ENCODE peak calls at places on chromosomes 1 and 21, in four cellular contexts. R is K562, V is GM12878, B is IMR-90. U is an unnamed sample.

GRCh38 chr1:205507896-205508714 is 3.6 kb downstream of the CDK18 start:
- DNase-seq in R (no peak), V (no peak), B (no peak), U (no peak)

GRCh38 chr1:67149179-67149770 is 14.5 kb upstream of the C1orf141 start:
- DNase-seq in R (peak; percentile 73), V (peak; percentile 45), B (peak; percentile 82), U (peak; percentile 74)

GRCh38 chr1:118340928-118341905 is 156.2 kb upstream of the SPAG17 start:
- DNase-seq in R (no peak), V (no peak), B (no peak), U (no peak)

GRCh38 chr21:38136201-38136600 is 120.6 kb upstream of the KCNJ15 start:
- DNase-seq in R (no peak), V (no peak), B (peak; percentile 6), U (no peak)

GRCh38 chr1:110487676-110488075 is 31.3 kb downstream of the KCNA10 start:
- DNase-seq in R (no peak), V (no peak), B (peak; percentile 18), U (no peak)

GRCh38 chr21:25626752-25627151 is 12.3 kb upstream of the JAM2 start:
- DNase-seq in R (no peak), V (no peak), B (no peak), U (no peak)

GRCh38 chr21:42203936-42204335 is 15.0 kb upstream of the ABCG1 start:
- DNase-seq in R (no peak), V (no peak), B (no peak), U (peak; percentile 38)

GRCh38 chr1:95388041-95388440 is 154.0 kb downstream of the RWDD3 start:
- DNase-seq in R (no peak), V (no peak), B (no peak), U (no peak)

GRCh38 chr1:110634455-110635281 is 28.5 kb upstream of the KCNA2 start:
- DNase-seq in R (no peak), V (peak; percentile 90), B (peak; percentile 76), U (no peak)

GRCh38 chr1:63819795-63820194 is 46.0 kb downstream of the ROR1 start:
- DNase-seq in R (no peak), V (no peak), B (no peak), U (no peak)

GRCh38 chr1:196361112-196361714 is 247.0 kb downstream of the KCNT2 start:
- DNase-seq in R (no peak), V (no peak), B (peak; percentile 18), U (no peak)

GRCh38 chr1:178412400-178412770 is 84.4 kb downstream of the CLEC20A start:
- DNase-seq in R (no peak), V (no peak), B (peak; percentile 70), U (no peak)

GRCh38 chr1:201463071-201463552 is 5.9 kb downstream of the PHLDA3 start:
- DNase-seq in R (no peak), V (no peak), B (no peak), U (no peak)

GRCh38 chr1:75174031-75174760 is 40.0 kb downstream of the LHX8 start:
- DNase-seq in R (no peak), V (no peak), B (no peak), U (no peak)

GRCh38 chr1:233500111-233500510 is 113.8 kb upstream of the KCNK1 start:
- DNase-seq in R (no peak), V (no peak), B (no peak), U (no peak)
- H2AFZ ChIP-seq in R (no peak overlapping the region), V (no peak overlapping the region), B (no peak overlapping the region), U (no peak overlapping the region)

DNA sequence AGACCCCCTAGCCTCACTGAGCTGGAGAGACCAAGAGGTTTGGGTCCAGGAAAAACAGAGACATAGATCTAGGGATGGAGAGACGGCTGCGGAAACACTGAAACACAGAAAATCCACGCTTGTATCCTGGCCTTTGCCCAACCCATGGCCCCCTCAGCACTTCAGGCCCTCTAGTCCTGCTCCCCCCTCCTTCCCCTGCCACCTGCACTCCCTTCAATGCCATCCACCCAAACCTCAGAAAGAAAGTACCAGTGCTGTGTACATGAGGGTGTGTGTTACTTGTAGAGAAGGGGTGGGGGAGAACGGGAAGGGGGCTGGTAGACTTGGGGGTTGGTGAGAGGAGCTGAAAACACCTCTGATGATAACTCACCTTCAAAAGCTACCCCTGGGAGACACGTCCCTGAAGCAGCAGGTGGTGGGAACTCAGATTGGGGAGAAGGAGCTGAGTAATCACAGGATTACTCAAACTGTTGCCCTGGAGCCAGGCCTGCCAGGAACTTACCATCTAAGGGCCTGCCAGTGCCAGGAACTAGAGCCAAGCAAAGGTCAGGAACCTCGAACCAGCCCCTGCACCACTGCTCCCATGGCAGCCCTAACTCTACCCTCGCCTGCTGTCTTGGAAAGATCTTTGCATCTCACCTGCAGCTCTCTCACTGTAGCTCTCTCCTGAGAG is 11.5 kb downstream of the RORC start:
- DNase-seq in R (no peak), V (no peak), B (no peak), U (no peak)
- TF ChIP-seq FOS in R (no peak), V (no peak), B (no peak), U (no peak)

GRCh38 chr21:45877821-45878469 is 103.6 kb upstream of the COL6A1 start:
- DNase-seq in R (no peak), V (no peak), B (no peak), U (no peak)

GRCh38 chr21:45875416-45875760 is 106.2 kb upstream of the COL6A1 start:
- DNase-seq in R (no peak), V (no peak), B (no peak), U (no peak)

GRCh38 chr21:45875881-45876280 is 105.7 kb upstream of the COL6A1 start:
- DNase-seq in R (no peak), V (no peak), B (no peak), U (no peak)

GRCh38 chr21:45876381-45877159 is 105.0 kb upstream of the COL6A1 start:
- DNase-seq in R (no peak), V (no peak), B (no peak), U (no peak)

GRCh38 chr21:45877160-45877438 is 104.5 kb upstream of the COL6A1 start:
- DNase-seq in R (no peak), V (no peak), B (no peak), U (no peak)
- H2AFZ ChIP-seq in R (no peak overlapping the region), V (no peak overlapping the region), B (peak overlapping the region; percentile 71), U (no peak overlapping the region)

GRCh38 chr1:40017951-40018575 is 22.5 kb upstream of the CAP1 start:
- DNase-seq in R (no peak), V (no peak), B (no peak), U (no peak)

GRCh38 chr1:40011198-40011597 is 29.3 kb upstream of the CAP1 start:
- DNase-seq in R (no peak), V (no peak), B (no peak), U (no peak)

GRCh38 chr1:40014812-40015594 is 25.5 kb upstream of the CAP1 start:
- DNase-seq in R (no peak), V (no peak), B (peak; percentile 97), U (peak; percentile 81)

DNA sequence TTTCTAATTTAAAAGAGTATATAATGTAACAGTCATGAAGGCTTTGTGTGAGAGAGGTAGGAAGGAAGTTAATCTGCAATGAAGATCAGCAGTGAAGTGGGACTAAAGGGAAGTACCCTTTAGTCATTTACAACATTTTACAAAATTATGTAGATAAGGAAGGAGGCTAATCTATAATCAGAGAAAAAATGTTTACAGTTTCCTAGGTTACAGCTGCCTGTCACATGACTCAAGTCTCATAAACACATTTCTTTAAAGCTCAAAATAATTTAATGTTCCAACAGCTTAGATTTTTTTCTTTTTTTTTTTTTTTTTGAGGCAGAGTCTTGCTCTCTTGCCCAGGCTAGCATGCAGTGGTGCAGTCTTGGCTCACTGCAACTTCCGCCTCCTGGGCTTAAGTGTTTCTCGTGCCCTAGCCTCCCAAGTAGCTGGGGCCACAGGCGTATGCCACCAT is 26.2 kb upstream of the CAP1 start:
- DNase-seq in R (no peak), V (no peak), B (peak; percentile 37), U (peak; percentile 85)
- TF ChIP-seq FOS in R (no peak), V (no peak), B (no peak), U (peak; percentile 37)

GRCh38 chr1:156660752-156661112 is 16.5 kb downstream of the NES start:
- DNase-seq in R (peak; percentile 52), V (no peak), B (no peak), U (peak; percentile 44)
- H2AFZ ChIP-seq in R (no peak overlapping the region), V (peak overlapping the region; percentile 3), B (peak overlapping the region; percentile 90), U (no peak overlapping the region)

DNA sequence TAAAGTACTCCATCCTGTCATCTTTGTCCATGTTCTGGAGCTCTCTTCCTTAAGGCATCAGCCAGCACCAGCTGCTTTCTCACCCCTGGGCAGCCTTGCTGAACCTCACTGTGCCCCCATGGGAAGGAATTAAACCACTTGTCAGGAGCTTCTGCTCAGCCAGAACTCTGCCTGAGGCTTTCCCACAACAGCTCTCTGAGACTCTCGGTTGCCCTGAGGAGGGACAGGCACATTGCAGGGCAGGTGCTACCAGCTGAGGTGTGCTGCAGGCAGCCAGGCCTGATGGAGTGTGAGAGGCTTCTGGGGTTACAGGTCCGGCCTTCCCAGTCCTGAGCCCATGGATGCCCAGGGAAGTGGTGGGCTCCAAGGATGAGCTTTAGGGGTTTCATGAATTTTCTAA is 30.9 kb downstream of the FAM163A start:
- DNase-seq in R (no peak), V (no peak), B (no peak), U (no peak)
- TF ChIP-seq FOS in R (no peak), V (no peak), B (no peak), U (no peak)

GRCh38 chr1:55632906-55633305 is 417.7 kb upstream of the USP24 start:
- DNase-seq in R (no peak), V (no peak), B (peak; percentile 12), U (no peak)
- H2AFZ ChIP-seq in R (no peak overlapping the region), V (no peak overlapping the region), B (peak overlapping the region; percentile 71), U (no peak overlapping the region)

GRCh38 chr1:77120950-77121349 is 98.3 kb downstream of the PIGK start:
- DNase-seq in R (no peak), V (no peak), B (no peak), U (no peak)

GRCh38 chr1:77121503-77121902 is 97.7 kb downstream of the PIGK start:
- DNase-seq in R (no peak), V (no peak), B (no peak), U (no peak)

GRCh38 chr1:77126309-77126708 is 92.9 kb downstream of the PIGK start:
- DNase-seq in R (peak; percentile 35), V (no peak), B (peak; percentile 80), U (peak; percentile 72)
- TF ChIP-seq FOS in R (no peak), V (no peak), B (no peak), U (no peak)

U was measured in endothelial cell of umbilical vein.